ENCODE peak calls at places on chromosome 18, in six cellular contexts. I is esophagus squamous epithelium, V is HCT116, P is suprapubic skin, L is A549, O is PC-3. G is an unnamed sample.

GRCh38 chr18:8176554-8176953 is 432.7 kb upstream of the RAB12 start:
- DNase-seq in I (no peak), V (no peak), P (no peak), L (no peak), O (no peak), G (no peak)

GRCh38 chr18:24544141-24544498 is 83.7 kb downstream of the HRH4 start:
- DNase-seq in I (no peak), V (peak), P (no peak), L (peak), O (peak), G (peak)

GRCh38 chr18:72160504-72161445 is 383.4 kb downstream of the CBLN2 start:
- DNase-seq in I (no peak), V (no peak), P (no peak), L (no peak), O (peak), G (peak)

GRCh38 chr18:13276530-13277520 is 58.3 kb downstream of the LDLRAD4 start:
- DNase-seq in I (no peak), V (no peak), P (no peak), L (no peak), O (no peak), G (no peak)

GRCh38 chr18:74682141-74682997 is 84.7 kb downstream of the ZNF407 start:
- DNase-seq in I (no peak), V (no peak), P (no peak), L (no peak), O (no peak), G (no peak)

GRCh38 chr18:57649536-57650495 is 28.2 kb upstream of the NARS1 start:
- DNase-seq in I (no peak), V (no peak), P (peak), L (peak), O (peak), G (peak)

GRCh38 chr18:63299837-63300787 is 19.5 kb downstream of the BCL2 start:
- DNase-seq in I (no peak), V (no peak), P (no peak), L (no peak), O (no peak), G (peak)

GRCh38 chr18:75678662-75679061 is 251.2 kb upstream of the SMIM21 start:
- DNase-seq in I (no peak), V (no peak), P (no peak), L (no peak), O (no peak), G (no peak)

GRCh38 chr18:53682796-53683195 is 541.7 kb downstream of the MBD2 start:
- DNase-seq in I (no peak), V (no peak), P (no peak), L (no peak), O (no peak), G (no peak)

GRCh38 chr18:25298853-25299274 is 53.1 kb downstream of the ZNF521 start:
- DNase-seq in I (no peak), V (no peak), P (no peak), L (no peak), O (peak), G (no peak)

DNA sequence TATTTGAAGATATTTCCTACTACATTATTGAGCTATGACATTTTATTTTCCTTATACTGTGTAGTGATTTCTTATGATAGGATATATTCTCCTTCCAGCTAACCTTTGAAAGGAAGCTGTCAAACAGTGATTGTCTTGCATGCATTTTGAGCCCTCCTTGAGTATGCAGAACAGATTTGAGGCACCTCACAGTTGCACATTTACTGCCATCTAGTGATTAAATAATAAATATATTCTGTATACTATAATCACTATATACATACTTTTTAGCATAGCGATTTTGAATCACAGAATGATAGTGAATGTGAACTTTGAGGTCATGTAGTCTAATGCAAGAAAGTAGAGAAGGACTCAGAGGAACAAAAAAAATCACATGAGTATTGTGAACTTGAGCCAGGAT is 268.4 kb upstream of the CDH19 start:
- DNase-seq in I (no peak), V (no peak), P (no peak), L (no peak), O (peak), G (no peak)
- TF ChIP-seq CTCF in I (no peak), V (no peak), P (no peak), L (peak), O (peak), G (no peak)

DNA sequence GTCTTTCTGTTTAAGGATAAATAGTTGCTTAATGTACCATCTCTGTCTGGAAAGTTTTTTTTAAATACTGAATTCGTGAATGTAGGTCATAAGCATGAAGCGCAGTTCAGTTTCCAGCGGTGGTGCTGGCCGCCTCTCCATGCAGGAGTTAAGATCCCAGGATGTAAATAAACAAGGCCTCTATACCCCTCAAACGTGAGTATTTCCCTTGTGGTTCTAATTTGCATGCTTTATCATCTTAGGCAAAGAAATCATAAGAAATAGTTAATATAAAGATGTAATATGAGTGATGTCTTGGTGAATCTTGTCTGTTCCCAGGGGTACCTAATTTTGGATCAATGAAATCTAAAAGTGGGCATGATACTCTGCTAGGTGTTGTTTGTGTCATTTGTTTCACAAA is 1.5 kb downstream of the NDC80 start:
- DNase-seq in I (no peak), V (no peak), P (no peak), L (no peak), O (no peak), G (no peak)
- H3K4me3 ChIP-seq in I (no peak), V (peak), P (no peak), L (peak), O (peak), G (peak)

GRCh38 chr18:42730272-42730671 is 385.2 kb downstream of the RIT2 start:
- DNase-seq in I (no peak), V (no peak), P (no peak), L (no peak), O (no peak), G (no peak)
- TF ChIP-seq CTCF in I (no peak), V (no peak), P (no peak), L (no peak), O (no peak), G (no peak)

DNA sequence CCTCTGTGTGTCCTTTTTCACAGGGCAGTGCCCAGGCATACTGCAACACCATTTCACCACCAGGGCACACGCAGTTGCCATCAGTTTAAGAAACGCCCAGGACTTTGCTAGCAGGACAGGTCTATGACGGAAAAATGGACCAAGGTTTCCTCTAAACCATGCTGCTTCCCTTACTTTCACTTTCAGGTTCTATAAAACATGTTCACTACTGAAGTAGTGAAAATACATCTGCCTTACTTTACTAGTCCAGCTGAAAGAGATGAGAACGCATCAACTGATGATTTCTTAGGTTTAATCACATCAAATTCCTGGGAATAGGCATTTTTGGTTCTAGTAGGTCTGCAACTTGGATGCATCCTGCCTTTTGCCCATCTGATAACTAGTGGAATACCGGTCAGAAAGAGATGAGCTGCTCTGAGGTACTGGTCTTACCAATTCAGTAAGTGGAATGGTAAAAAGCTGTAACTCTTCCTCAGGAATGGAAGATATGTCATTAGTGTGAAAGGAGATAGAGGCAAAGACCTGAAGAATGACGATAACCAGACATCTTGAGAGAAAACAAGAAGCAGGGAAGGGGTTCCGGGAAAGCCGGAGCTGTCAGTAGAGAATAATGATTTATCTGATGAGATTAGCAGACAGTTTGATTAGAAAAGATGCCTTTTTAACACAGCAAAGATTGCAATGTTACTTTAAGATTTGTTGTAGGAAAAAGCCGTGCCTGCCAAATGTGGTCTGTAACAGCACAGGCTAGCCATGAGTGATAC is 110.3 kb downstream of the TCF4 start:
- DNase-seq in I (no peak), V (no peak), P (no peak), L (no peak), O (peak), G (peak)
- H3K4me3 ChIP-seq in I (peak), V (no peak), P (peak), L (no peak), O (peak), G (peak)

DNA sequence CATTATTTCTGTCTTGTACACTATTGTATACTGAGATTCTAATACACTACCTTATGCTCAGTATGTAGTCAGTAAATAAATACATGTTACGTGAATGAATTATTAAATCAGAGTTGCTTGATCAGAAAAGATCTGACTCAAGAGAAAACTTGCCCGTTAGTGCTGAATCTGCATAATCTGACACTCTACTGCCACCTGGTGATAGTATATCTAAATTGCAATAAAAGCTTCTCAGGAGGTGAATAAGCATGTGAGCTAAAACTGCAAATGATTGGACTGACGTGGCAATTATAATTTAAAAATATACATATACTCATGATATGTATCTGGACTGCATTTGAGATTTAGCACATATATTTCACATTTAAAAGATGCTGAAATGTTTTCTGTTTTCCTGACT is 70.4 kb downstream of the KIAA1328 start:
- DNase-seq in I (no peak), V (peak), P (no peak), L (peak), O (peak), G (peak)
- TF ChIP-seq CTCF in I (no peak), V (peak), P (no peak), L (peak), O (peak), G (peak)

GRCh38 chr18:76822510-76823165 is at the start of gene ZNF236:
- DNase-seq in I (no peak), V (no peak), P (peak), L (peak), O (peak), G (peak)

GRCh38 chr18:76823574-76823973 is 1.2 kb downstream of the ZNF236 start:
- DNase-seq in I (no peak), V (no peak), P (no peak), L (peak), O (no peak), G (peak)

GRCh38 chr18:76824136-76824676 is 1.8 kb downstream of the ZNF236 start:
- DNase-seq in I (no peak), V (no peak), P (no peak), L (no peak), O (no peak), G (no peak)

GRCh38 chr18:76821875-76822509 is 365 bp upstream of the ZNF236 start:
- DNase-seq in I (no peak), V (no peak), P (peak), L (peak), O (peak), G (peak)

GRCh38 chr18:76823166-76823539 is 796 bp downstream of the ZNF236 start:
- DNase-seq in I (no peak), V (no peak), P (no peak), L (no peak), O (no peak), G (no peak)
- H3K4me3 ChIP-seq in I (peak), V (peak), P (peak), L (peak), O (peak), G (peak)

G was measured in GM12865.